ENCODE peak calls at places on chromosomes 5 and 9, in four cellular contexts. Q, A, U and R are unnamed samples.

GRCh38 chr9:137048655-137049543 is 2.9 kb upstream of the NPDC1 start:
- DNase-seq in Q (peak; percentile 74), A (no peak), U (no peak), R (no peak)

GRCh38 chr9:74951725-74952151 is 974 bp downstream of the C9orf40 start:
- DNase-seq in Q (peak; percentile 59), A (peak; percentile 82), U (peak; percentile 35), R (peak; percentile 79)

GRCh38 chr5:79612667-79613190 is 488 bp downstream of the TENT2 start:
- DNase-seq in Q (peak; percentile 11), A (no peak), U (no peak), R (no peak)

GRCh38 chr5:181220178-181220515 is 2.9 kb upstream of the TRIM41 start:
- DNase-seq in Q (no peak), A (no peak), U (no peak), R (no peak)

GRCh38 chr5:141778211-141778610 is 96.2 kb upstream of the ARAP3 start:
- DNase-seq in Q (peak; percentile 36), A (no peak), U (peak; percentile 62), R (no peak)

GRCh38 chr5:3277590-3278196 is 317.9 kb upstream of the IRX1 start:
- DNase-seq in Q (peak; percentile 51), A (no peak), U (no peak), R (no peak)

GRCh38 chr5:108983456-108984092 is 235.9 kb downstream of the FER start:
- DNase-seq in Q (no peak), A (no peak), U (peak; percentile 5), R (no peak)

GRCh38 chr5:87752362-87752761 is 339.6 kb upstream of the CCNH start:
- DNase-seq in Q (no peak), A (no peak), U (peak; percentile 86), R (no peak)

GRCh38 chr9:3477236-3477834 is 48.5 kb downstream of the RFX3 start:
- DNase-seq in Q (no peak), A (no peak), U (no peak), R (no peak)

GRCh38 chr5:178738513-178738912 is 8.1 kb upstream of the ZNF354A start:
- DNase-seq in Q (no peak), A (no peak), U (no peak), R (no peak)

GRCh38 chr5:176675676-176676360 is 28.5 kb downstream of the TSPAN17 start:
- DNase-seq in Q (peak; percentile 86), A (no peak), U (no peak), R (no peak)

GRCh38 chr9:88976888-88977257 is 14.4 kb upstream of the S1PR3 start:
- DNase-seq in Q (no peak), A (no peak), U (no peak), R (peak; percentile 49)

GRCh38 chr5:137113161-137113560 is 386.0 kb downstream of the SPOCK1 start:
- DNase-seq in Q (no peak), A (no peak), U (no peak), R (no peak)

GRCh38 chr5:76831108-76831447 is 12.2 kb downstream of the F2RL1 start:
- DNase-seq in Q (no peak), A (no peak), U (peak; percentile 93), R (no peak)

GRCh38 chr5:150672237-150672883 is 11.3 kb downstream of the MYOZ3 start:
- DNase-seq in Q (peak; percentile 90), A (no peak), U (peak; percentile 76), R (no peak)

GRCh38 chr9:2859776-2860379 is 16.0 kb upstream of the PUM3 start:
- DNase-seq in Q (peak; percentile 89), A (no peak), U (peak; percentile 43), R (no peak)

GRCh38 chr9:95788486-95789110 is 86.9 kb upstream of the ERCC6L2 start:
- DNase-seq in Q (no peak), A (no peak), U (no peak), R (no peak)

GRCh38 chr9:128088253-128088945 is 20.4 kb downstream of the SLC25A25 start:
- DNase-seq in Q (no peak), A (no peak), U (no peak), R (no peak)

GRCh38 chr9:128084746-128085145 is 16.7 kb downstream of the SLC25A25 start:
- DNase-seq in Q (no peak), A (no peak), U (no peak), R (no peak)

GRCh38 chr9:128091144-128091543 is 23.1 kb downstream of the SLC25A25 start:
- DNase-seq in Q (peak; percentile 94), A (peak; percentile 84), U (peak; percentile 62), R (peak; percentile 82)

GRCh38 chr9:128085852-128086409 is 17.9 kb downstream of the SLC25A25 start:
- DNase-seq in Q (no peak), A (no peak), U (no peak), R (no peak)

DNA sequence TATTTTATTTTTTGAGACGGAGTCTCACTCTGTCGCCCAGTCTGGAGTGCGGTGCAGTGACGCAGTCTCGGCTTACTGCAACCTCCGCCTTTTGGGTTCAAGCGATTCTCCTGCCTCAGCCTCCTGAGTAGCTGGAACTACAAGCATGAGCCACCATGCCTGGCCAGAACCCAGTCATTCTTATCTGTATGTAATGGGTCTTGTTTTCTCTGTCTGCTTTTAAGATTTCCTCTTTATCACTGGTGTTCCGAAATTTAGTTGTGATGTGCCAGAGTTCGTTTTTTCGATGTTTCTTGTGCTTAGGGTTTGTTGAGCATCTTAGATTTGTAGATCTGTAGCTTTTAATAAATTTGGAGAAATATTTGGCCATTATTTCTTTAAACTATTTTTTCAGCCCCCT is 19.2 kb downstream of the SLC25A25 start:
- DNase-seq in Q (no peak), A (no peak), U (no peak), R (no peak)
- H3K4me3 ChIP-seq in Q (no peak overlapping the region), A (no peak overlapping the region), U (no peak overlapping the region), R (no peak overlapping the region)

DNA sequence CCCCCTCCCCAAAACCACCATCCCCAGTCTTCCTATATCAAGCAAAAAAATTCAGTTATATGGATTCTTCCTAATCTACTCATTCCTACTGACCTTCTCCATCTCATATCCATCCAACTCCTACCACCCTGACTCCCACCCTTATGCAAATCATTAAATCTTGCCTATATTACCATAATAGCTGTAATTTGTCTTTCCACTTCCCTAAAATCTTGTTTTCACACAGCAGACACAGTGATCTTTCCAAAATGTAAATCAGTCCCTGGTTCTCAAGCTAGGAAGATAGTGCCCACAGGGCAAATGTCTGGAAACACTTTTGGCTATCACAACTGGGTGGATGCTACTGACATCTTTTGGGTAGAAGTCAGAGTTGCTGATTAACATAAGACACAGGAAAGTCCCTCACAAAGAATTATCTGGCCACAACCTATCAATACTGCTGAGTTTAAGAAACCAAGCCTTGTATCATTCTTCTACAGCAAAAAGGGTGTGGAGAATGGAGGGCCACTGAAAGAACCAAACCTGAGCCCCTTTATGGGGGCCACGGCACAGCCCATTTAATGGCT is 1.4 kb downstream of the SRA1 start:
- DNase-seq in Q (no peak), A (no peak), U (no peak), R (no peak)
- H3K27ac ChIP-seq in Q (no peak overlapping the region), A (no peak overlapping the region), U (no peak overlapping the region), R (no peak overlapping the region)

GRCh38 chr9:16131269-16131668 is 578.4 kb downstream of the CCDC171 start:
- DNase-seq in Q (peak; percentile 56), A (no peak), U (peak; percentile 34), R (no peak)
- TF ChIP-seq CTCF in Q (peak; percentile 51), A (no peak), U (peak; percentile 40), R (no peak)

GRCh38 chr9:13569706-13570423 is 290.4 kb upstream of the MPDZ start:
- DNase-seq in Q (no peak), A (no peak), U (no peak), R (no peak)

GRCh38 chr9:13568446-13568845 is 289.0 kb upstream of the MPDZ start:
- DNase-seq in Q (no peak), A (no peak), U (no peak), R (no peak)

GRCh38 chr9:13567833-13568232 is 288.3 kb upstream of the MPDZ start:
- DNase-seq in Q (no peak), A (no peak), U (no peak), R (no peak)

GRCh38 chr9:13570521-13570974 is 291.1 kb upstream of the MPDZ start:
- DNase-seq in Q (no peak), A (no peak), U (no peak), R (no peak)

GRCh38 chr9:13568851-13569618 is 289.5 kb upstream of the MPDZ start:
- DNase-seq in Q (peak; percentile 46), A (no peak), U (peak; percentile 2), R (no peak)
- H3K4me3 ChIP-seq in Q (peak overlapping the region; percentile 72), A (peak overlapping the region; percentile 24), U (no peak overlapping the region), R (peak overlapping the region; percentile 66)

DNA sequence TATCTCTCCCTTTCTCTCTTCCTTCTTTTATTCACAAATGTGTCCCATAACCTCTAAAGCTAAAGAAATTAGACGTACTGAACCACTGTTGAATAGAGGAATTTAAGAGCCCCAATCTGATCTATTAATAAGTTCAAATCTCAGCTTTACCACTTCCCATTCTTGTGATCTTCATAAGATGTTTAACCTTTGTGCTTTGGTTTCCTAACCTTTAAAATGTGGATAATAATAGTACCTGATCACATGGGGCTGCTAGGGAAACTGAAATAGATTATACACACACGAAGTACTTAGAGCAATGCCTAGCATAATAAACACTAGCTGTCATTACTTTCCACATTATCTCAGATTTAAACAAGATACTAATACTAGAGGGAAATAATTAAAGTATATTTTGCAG is 324.3 kb upstream of the SEMA6A start:
- DNase-seq in Q (no peak), A (no peak), U (no peak), R (no peak)
- H3K27ac ChIP-seq in Q (no peak overlapping the region), A (no peak overlapping the region), U (no peak overlapping the region), R (no peak overlapping the region)

DNA sequence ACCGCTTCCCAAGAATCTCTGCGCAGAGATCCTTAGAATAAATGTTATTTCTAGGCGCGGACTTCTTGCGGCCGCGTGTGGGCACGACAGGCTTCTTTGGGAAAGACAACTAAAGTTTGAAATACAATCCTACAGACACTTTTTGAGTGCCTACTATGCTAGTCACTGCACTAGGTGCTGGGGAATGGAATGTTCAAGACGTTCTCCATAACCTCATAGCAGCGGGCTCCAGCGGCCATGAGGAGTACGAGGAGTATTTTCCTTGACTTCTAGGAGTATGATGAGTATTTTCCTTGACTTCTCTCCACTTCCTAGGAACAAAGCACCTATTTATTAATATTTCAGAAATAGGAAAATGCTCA is 636 bp upstream of the PWWP2A start:
- DNase-seq in Q (no peak), A (no peak), U (no peak), R (no peak)
- TF ChIP-seq CTCF in Q (no peak), A (peak; percentile 38), U (peak; percentile 7), R (no peak)

GRCh38 chr9:107007981-107008380 is 145.0 kb downstream of the ZNF462 start:
- DNase-seq in Q (no peak), A (no peak), U (no peak), R (no peak)
- H3K4me3 ChIP-seq in Q (no peak overlapping the region), A (no peak overlapping the region), U (no peak overlapping the region), R (no peak overlapping the region)

DNA sequence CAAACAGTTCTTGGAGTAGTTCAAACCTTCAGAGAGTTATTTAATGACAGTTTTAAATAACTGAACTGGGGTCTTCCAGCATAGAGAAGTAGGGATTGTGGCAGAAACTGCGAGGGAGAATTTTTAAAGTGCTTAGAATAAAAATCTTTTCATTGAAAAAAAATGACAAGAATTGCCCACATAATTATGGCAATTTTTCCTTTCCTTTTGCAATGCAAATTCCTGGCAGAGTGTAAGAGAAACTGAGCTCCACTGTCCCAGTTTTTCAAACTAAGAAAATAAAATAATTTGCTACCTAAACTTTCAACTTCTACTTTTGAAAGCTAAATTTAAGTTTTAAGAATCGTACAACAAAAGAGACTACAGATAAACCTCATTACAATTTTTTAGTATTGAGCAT is 2.3 kb upstream of the PTGER4 start:
- DNase-seq in Q (no peak), A (no peak), U (no peak), R (no peak)
- H3K27ac ChIP-seq in Q (no peak overlapping the region), A (peak overlapping the region; percentile 95), U (peak overlapping the region; percentile 94), R (no peak overlapping the region)